ENCODE peak calls at places on chromosomes 3 and 15, in six cellular contexts. B is A549, L is tibial nerve, N is heart left ventricle, Q is Peyer's patch, M is right lobe of liver. J is an unnamed sample.

GRCh38 chr3:125573216-125573615 is 22.1 kb downstream of the OSBPL11 start:
- DNase-seq in L (no peak), Q (no peak), B (no peak), N (no peak), M (no peak), J (no peak)

GRCh38 chr3:195163719-195164572 is 107.0 kb downstream of the XXYLT1 start:
- DNase-seq in Q (no peak), N (no peak), M (no peak), L (no peak), B (no peak), J (no peak)

GRCh38 chr3:44960387-44961026 is 15.5 kb downstream of the ZDHHC3 start:
- DNase-seq in B (no peak), Q (no peak), M (no peak), L (no peak), N (no peak), J (no peak)

GRCh38 chr15:74345051-74345450 is 22.4 kb downstream of the CYP11A1 start:
- DNase-seq in M (no peak), L (no peak), B (no peak), N (no peak), Q (no peak), J (no peak)

GRCh38 chr3:128080323-128080898 is 28.2 kb downstream of the SEC61A1 start:
- DNase-seq in L (no peak), Q (no peak), N (no peak), B (peak), M (no peak), J (no peak)

GRCh38 chr15:69782809-69783208 is 314.9 kb downstream of the TLE3 start:
- DNase-seq in B (no peak), M (no peak), Q (no peak), L (no peak), N (no peak), J (no peak)

GRCh38 chr3:12268050-12268449 is 20.8 kb upstream of the PPARG start:
- DNase-seq in Q (no peak), N (no peak), L (no peak), M (no peak), B (no peak), J (no peak)

GRCh38 chr3:122014741-122015140 is 7.3 kb downstream of the ILDR1 start:
- DNase-seq in B (no peak), M (no peak), N (no peak), Q (no peak), L (no peak), J (no peak)

GRCh38 chr3:32175607-32176197 is 62.8 kb upstream of the CMTM8 start:
- DNase-seq in Q (peak), N (no peak), L (peak), M (no peak), B (peak), J (no peak)

GRCh38 chr3:152426393-152426792 is 157.7 kb downstream of the MBNL1 start:
- DNase-seq in N (no peak), M (no peak), Q (no peak), B (no peak), L (no peak), J (no peak)

GRCh38 chr3:10514407-10515069 is 9.2 kb upstream of the ATP2B2 start:
- DNase-seq in N (peak), B (no peak), M (no peak), Q (no peak), L (no peak), J (peak)

GRCh38 chr3:173007079-173007723 is 133.8 kb downstream of the SPATA16 start:
- DNase-seq in N (no peak), Q (no peak), M (no peak), L (no peak), B (no peak), J (no peak)

DNA sequence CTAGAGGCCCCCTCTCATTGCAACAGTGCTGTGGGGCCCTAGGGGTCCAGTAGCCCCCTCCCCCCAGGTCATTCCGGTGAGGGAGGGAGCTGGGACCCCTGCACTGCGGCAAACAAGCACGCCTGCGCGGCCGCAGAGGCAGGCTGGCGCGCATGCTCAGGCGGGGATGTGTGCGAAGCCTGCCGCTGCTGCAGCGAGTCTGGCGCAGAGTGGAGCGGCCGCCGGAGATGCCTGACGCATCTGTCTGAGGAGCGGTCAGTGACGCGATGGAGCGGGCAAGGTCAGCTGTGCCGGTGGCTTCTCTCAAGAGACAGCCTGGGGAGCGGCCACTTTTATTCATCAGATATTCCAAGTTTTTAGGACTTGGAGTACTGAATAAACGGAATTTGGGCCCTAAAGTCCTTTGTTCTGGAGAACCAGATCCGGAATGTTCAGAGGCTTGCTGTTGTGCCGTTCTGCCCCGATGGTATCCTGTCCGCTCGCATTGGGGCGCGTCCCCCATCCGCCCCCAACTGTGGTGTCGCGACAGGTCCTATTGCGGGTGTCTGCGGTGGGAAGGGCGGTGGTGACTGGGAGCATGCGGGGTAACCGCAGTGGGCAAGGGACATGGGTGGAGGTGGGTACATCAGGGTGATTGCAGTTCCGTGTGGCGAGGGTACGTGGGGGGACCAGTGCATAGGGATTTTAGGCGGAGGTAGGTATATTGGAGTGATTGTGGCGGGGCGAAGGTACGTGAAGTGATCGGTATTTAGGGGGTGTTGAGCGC is at the start of the genes SNRPN and SNURF:
- DNase-seq in B (peak), M (peak), L (peak), N (peak), Q (peak), J (peak)
- TF ChIP-seq POLR2A in B (peak), M (peak), L (peak), N (peak), Q (peak), J (peak)

GRCh38 chr15:63512148-63512547 is 7.8 kb downstream of the USP3 start:
- DNase-seq in B (no peak), L (no peak), M (no peak), Q (no peak), N (no peak), J (no peak)

GRCh38 chr15:63517202-63517601 is 12.8 kb downstream of the USP3 start:
- DNase-seq in M (no peak), N (no peak), L (no peak), B (no peak), Q (no peak), J (no peak)

GRCh38 chr15:63513271-63513670 is 8.9 kb downstream of the USP3 start:
- DNase-seq in B (no peak), L (no peak), M (no peak), Q (no peak), N (no peak), J (no peak)

GRCh38 chr15:63513728-63514127 is 9.3 kb downstream of the USP3 start:
- DNase-seq in Q (no peak), M (no peak), B (no peak), L (no peak), N (no peak), J (no peak)

GRCh38 chr15:63514533-63514943 is 10.1 kb downstream of the USP3 start:
- DNase-seq in Q (no peak), N (no peak), B (peak), M (no peak), L (no peak), J (no peak)
- H3K27ac ChIP-seq in Q (no peak), N (no peak), B (peak), M (no peak), L (no peak), J (no peak)

GRCh38 chr15:100687532-100688215 is 85.3 kb downstream of the ASB7 start:
- DNase-seq in M (no peak), L (no peak), Q (no peak), B (no peak), N (no peak), J (no peak)
- H3K4me3 ChIP-seq in M (no peak), L (no peak), Q (no peak), B (no peak), N (no peak), J (no peak)

GRCh38 chr3:160125188-160125587 is 100.0 kb upstream of the C3orf80 start:
- DNase-seq in B (no peak), N (no peak), L (no peak), Q (no peak), M (no peak), J (no peak)

GRCh38 chr3:160128086-160128485 is 97.1 kb upstream of the C3orf80 start:
- DNase-seq in L (no peak), Q (no peak), N (no peak), B (no peak), M (no peak), J (no peak)

GRCh38 chr3:160126761-160127160 is 98.5 kb upstream of the C3orf80 start:
- DNase-seq in L (no peak), N (no peak), M (no peak), Q (no peak), B (no peak), J (no peak)

GRCh38 chr3:160126046-160126445 is 99.2 kb upstream of the C3orf80 start:
- DNase-seq in L (no peak), N (no peak), M (no peak), Q (no peak), B (no peak), J (no peak)

DNA sequence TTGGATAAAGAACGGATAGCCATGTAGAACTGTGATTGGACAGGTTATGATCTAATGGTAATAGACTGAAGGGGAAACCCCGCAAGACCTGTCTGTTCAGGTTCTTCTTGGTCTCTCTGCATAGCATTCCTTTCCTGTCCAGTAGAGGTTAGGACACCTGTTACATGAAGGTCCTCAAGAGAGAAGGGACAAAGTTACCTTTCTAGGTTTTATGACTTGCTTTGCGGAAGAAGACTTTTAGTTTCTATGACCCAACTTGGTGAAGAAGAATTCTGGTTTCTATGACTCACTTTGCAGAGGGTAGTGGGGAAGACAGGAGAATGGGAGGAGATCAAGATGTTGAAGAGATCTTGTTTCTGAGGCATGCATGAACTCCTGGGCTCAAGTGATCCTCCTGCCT is 97.9 kb upstream of the C3orf80 start:
- DNase-seq in M (no peak), N (no peak), Q (no peak), L (no peak), B (no peak), J (no peak)
- TF ChIP-seq POLR2A in M (no peak), N (no peak), Q (no peak), L (no peak), B (no peak), J (no peak)

GRCh38 chr3:148598619-148599018 is 99.1 kb upstream of the AGTR1 start:
- DNase-seq in Q (no peak), L (no peak), B (no peak), M (no peak), N (no peak), J (no peak)

GRCh38 chr3:148601766-148602685 is 95.7 kb upstream of the AGTR1 start:
- DNase-seq in L (no peak), N (no peak), Q (no peak), B (peak), M (no peak), J (no peak)

GRCh38 chr3:148600440-148600839 is 97.3 kb upstream of the AGTR1 start:
- DNase-seq in N (no peak), M (no peak), Q (no peak), B (no peak), L (no peak), J (no peak)

GRCh38 chr3:148599478-148599877 is 98.2 kb upstream of the AGTR1 start:
- DNase-seq in B (no peak), Q (peak), L (no peak), N (no peak), M (no peak), J (no peak)

DNA sequence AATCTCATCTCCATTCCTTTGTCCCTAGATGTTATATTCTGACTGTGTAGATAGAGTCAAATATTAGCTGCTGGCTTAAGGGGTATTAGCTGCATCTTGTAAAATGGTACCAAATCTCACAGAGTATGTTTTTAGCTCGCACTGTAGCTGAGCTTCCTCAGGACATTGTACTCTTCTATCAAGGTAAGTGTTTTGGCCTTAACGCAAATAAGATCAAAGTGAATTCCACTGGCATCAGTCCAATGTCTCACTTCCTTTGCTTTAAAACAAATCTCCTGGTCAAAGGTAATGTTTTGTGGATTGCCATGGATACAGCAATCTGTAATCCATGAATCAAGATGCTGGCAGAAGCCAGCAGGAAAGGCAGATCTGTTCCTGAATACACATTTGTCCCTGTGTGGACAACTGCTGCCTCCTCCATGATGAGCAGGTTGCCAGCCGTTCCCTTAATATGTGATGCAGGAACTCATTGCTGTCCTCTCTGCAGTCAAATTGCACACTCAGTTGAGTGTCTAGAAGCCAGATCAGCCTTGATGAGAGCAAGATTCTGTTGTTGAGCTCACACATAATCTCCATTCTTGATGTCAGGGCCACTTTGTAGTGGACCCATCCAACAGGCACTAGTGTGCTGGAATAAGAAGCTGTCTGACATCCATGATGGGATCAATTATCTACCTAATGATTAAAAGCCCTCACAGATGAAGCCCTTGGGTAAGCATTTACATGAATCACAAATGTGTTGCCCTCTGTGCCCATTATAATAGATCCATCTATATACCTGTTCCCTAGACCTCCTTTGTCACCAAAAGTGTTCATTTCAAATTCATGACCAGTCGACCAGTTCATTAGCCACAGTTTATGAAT is 96.6 kb upstream of the AGTR1 start:
- DNase-seq in B (peak), Q (peak), L (no peak), N (no peak), M (peak), J (no peak)
- H3K27ac ChIP-seq in B (peak), Q (no peak), L (no peak), N (no peak), M (peak), J (no peak)

GRCh38 chr3:35640186-35640584 is 860 bp downstream of the ARPP21 start:
- DNase-seq in L (no peak), Q (no peak), N (no peak), B (no peak), M (no peak), J (no peak)

GRCh38 chr3:35641920-35642532 is 2.7 kb downstream of the ARPP21 start:
- DNase-seq in Q (no peak), N (no peak), L (no peak), M (no peak), B (no peak), J (no peak)

GRCh38 chr3:35639251-35640185 is at the start of gene ARPP21:
- DNase-seq in L (no peak), Q (no peak), M (peak), N (peak), B (peak), J (no peak)

GRCh38 chr3:35638640-35639250 is 580 bp upstream of the ARPP21 start:
- DNase-seq in M (peak), L (no peak), B (no peak), Q (no peak), N (no peak), J (no peak)

DNA sequence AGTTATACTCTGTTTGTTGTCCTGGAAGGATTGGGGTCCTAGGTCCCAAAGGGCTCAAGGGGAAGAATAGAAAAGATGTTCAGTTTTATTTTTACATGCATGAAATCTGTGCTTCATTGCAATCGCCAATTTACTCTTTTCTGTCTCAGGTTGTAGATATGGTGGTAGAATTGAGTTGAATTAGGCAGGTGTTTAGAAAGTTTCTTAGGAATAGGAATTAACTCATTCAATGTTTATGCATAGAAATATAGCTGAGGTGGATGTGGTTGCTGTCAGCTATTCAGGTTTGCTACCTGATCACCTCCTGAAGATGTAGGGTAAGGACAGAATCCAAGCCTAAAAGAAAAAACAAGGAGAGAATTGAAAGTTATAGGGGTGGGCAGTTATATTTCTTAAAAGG is 1.4 kb downstream of the ARPP21 start:
- DNase-seq in B (no peak), N (no peak), L (no peak), Q (no peak), M (no peak), J (no peak)
- H3K4me3 ChIP-seq in B (no peak), N (no peak), L (no peak), Q (no peak), M (no peak), J (no peak)